ENCODE peak calls at places on chromosomes 5 and 9, in six cellular contexts. One of them, this sample, is unnamed.

GRCh38 chr5:110703481-110703880 is 23.0 kb downstream of the TMEM232 start:
- DNase-seq in fibroblast of villous mesenchyme: no peak
- DNase-seq in mucosa of gallbladder: no peak
- DNase-seq in fibroblast of pulmonary artery: no peak
- DNase-seq in NCI-H460: no peak
- DNase-seq in T follicular helper cell: no peak
- DNase-seq in this sample: no peak

GRCh38 chr9:124087226-124087625 is 75.7 kb downstream of the LHX2 start:
- DNase-seq in T follicular helper cell: no peak
- DNase-seq in NCI-H460: no peak
- DNase-seq in fibroblast of pulmonary artery: no peak
- DNase-seq in fibroblast of villous mesenchyme: no peak
- DNase-seq in mucosa of gallbladder: no peak
- DNase-seq in this sample: no peak

GRCh38 chr9:34513567-34514214 is 9.1 kb downstream of the ENHO start:
- DNase-seq in fibroblast of villous mesenchyme: no peak
- DNase-seq in NCI-H460: no peak
- DNase-seq in T follicular helper cell: no peak
- DNase-seq in fibroblast of pulmonary artery: peak
- DNase-seq in mucosa of gallbladder: no peak
- DNase-seq in this sample: no peak

GRCh38 chr9:77561321-77562020 is 86.7 kb downstream of the GNA14 start:
- DNase-seq in fibroblast of villous mesenchyme: no peak
- DNase-seq in NCI-H460: no peak
- DNase-seq in fibroblast of pulmonary artery: no peak
- DNase-seq in T follicular helper cell: no peak
- DNase-seq in mucosa of gallbladder: no peak
- DNase-seq in this sample: no peak

GRCh38 chr5:168649306-168649705 is 70.1 kb upstream of the PANK3 start:
- DNase-seq in fibroblast of villous mesenchyme: no peak
- DNase-seq in NCI-H460: no peak
- DNase-seq in mucosa of gallbladder: no peak
- DNase-seq in fibroblast of pulmonary artery: no peak
- DNase-seq in T follicular helper cell: no peak
- DNase-seq in this sample: no peak

GRCh38 chr5:64972591-64972990 is 203.9 kb downstream of the CWC27 start:
- DNase-seq in fibroblast of pulmonary artery: no peak
- DNase-seq in NCI-H460: no peak
- DNase-seq in mucosa of gallbladder: no peak
- DNase-seq in T follicular helper cell: no peak
- DNase-seq in fibroblast of villous mesenchyme: no peak
- DNase-seq in this sample: no peak

GRCh38 chr5:20680718-20681302 is 692.8 kb upstream of the CDH18 start:
- DNase-seq in mucosa of gallbladder: no peak
- DNase-seq in NCI-H460: no peak
- DNase-seq in fibroblast of villous mesenchyme: no peak
- DNase-seq in fibroblast of pulmonary artery: no peak
- DNase-seq in T follicular helper cell: no peak
- DNase-seq in this sample: no peak

GRCh38 chr5:97093193-97093592 is 49.2 kb downstream of the LIX1 start:
- DNase-seq in fibroblast of villous mesenchyme: no peak
- DNase-seq in NCI-H460: no peak
- DNase-seq in T follicular helper cell: no peak
- DNase-seq in mucosa of gallbladder: no peak
- DNase-seq in fibroblast of pulmonary artery: no peak
- DNase-seq in this sample: no peak

GRCh38 chr5:172133359-172134029 is 54.5 kb downstream of the STK10 start:
- DNase-seq in fibroblast of villous mesenchyme: peak
- DNase-seq in fibroblast of pulmonary artery: peak
- DNase-seq in mucosa of gallbladder: no peak
- DNase-seq in NCI-H460: peak
- DNase-seq in T follicular helper cell: no peak
- DNase-seq in this sample: no peak

GRCh38 chr5:174418809-174419522 is 305.4 kb upstream of the MSX2 start:
- DNase-seq in NCI-H460: peak
- DNase-seq in mucosa of gallbladder: no peak
- DNase-seq in fibroblast of pulmonary artery: no peak
- DNase-seq in T follicular helper cell: no peak
- DNase-seq in fibroblast of villous mesenchyme: no peak
- DNase-seq in this sample: no peak

GRCh38 chr5:14136228-14136627 is 6.9 kb upstream of the TRIO start:
- DNase-seq in T follicular helper cell: no peak
- DNase-seq in NCI-H460: no peak
- DNase-seq in mucosa of gallbladder: no peak
- DNase-seq in fibroblast of villous mesenchyme: peak
- DNase-seq in fibroblast of pulmonary artery: no peak
- DNase-seq in this sample: no peak

GRCh38 chr9:134693641-134694367 is 52.2 kb downstream of the COL5A1 start:
- DNase-seq in mucosa of gallbladder: no peak
- DNase-seq in T follicular helper cell: no peak
- DNase-seq in NCI-H460: no peak
- DNase-seq in fibroblast of pulmonary artery: no peak
- DNase-seq in fibroblast of villous mesenchyme: no peak
- DNase-seq in this sample: no peak

GRCh38 chr9:19995619-19996018 is 206.8 kb upstream of the SLC24A2 start:
- DNase-seq in fibroblast of pulmonary artery: no peak
- DNase-seq in mucosa of gallbladder: no peak
- DNase-seq in T follicular helper cell: no peak
- DNase-seq in NCI-H460: no peak
- DNase-seq in fibroblast of villous mesenchyme: no peak
- DNase-seq in this sample: no peak

GRCh38 chr5:149675467-149676201 is 54.5 kb upstream of the PPARGC1B start:
- DNase-seq in fibroblast of villous mesenchyme: no peak
- DNase-seq in T follicular helper cell: no peak
- DNase-seq in fibroblast of pulmonary artery: peak
- DNase-seq in mucosa of gallbladder: peak
- DNase-seq in NCI-H460: no peak
- DNase-seq in this sample: no peak

GRCh38 chr5:32332971-32333370 is 20.2 kb upstream of the MTMR12 start:
- DNase-seq in fibroblast of villous mesenchyme: no peak
- DNase-seq in mucosa of gallbladder: no peak
- DNase-seq in T follicular helper cell: no peak
- DNase-seq in NCI-H460: no peak
- DNase-seq in fibroblast of pulmonary artery: no peak
- DNase-seq in this sample: no peak

GRCh38 chr5:109567374-109568044 is 122.2 kb upstream of the MAN2A1 start:
- DNase-seq in mucosa of gallbladder: no peak
- DNase-seq in fibroblast of villous mesenchyme: peak
- DNase-seq in fibroblast of pulmonary artery: peak
- DNase-seq in NCI-H460: no peak
- DNase-seq in T follicular helper cell: no peak
- DNase-seq in this sample: no peak

GRCh38 chr5:139748505-139748826 is 47.1 kb upstream of the PSD2 start:
- DNase-seq in T follicular helper cell: no peak
- DNase-seq in fibroblast of pulmonary artery: no peak
- DNase-seq in fibroblast of villous mesenchyme: no peak
- DNase-seq in mucosa of gallbladder: no peak
- DNase-seq in NCI-H460: no peak
- DNase-seq in this sample: no peak

GRCh38 chr9:121323449-121324151 is 46.5 kb downstream of the STOM start:
- DNase-seq in fibroblast of villous mesenchyme: no peak
- DNase-seq in fibroblast of pulmonary artery: no peak
- DNase-seq in NCI-H460: no peak
- DNase-seq in mucosa of gallbladder: no peak
- DNase-seq in T follicular helper cell: no peak
- DNase-seq in this sample: no peak

GRCh38 chr5:157930710-157931109 is 71.8 kb upstream of the CLINT1 start:
- DNase-seq in T follicular helper cell: no peak
- DNase-seq in fibroblast of pulmonary artery: no peak
- DNase-seq in mucosa of gallbladder: peak
- DNase-seq in NCI-H460: no peak
- DNase-seq in fibroblast of villous mesenchyme: no peak
- DNase-seq in this sample: no peak

GRCh38 chr5:135127604-135128240 is 93.7 kb upstream of the PITX1 start:
- DNase-seq in fibroblast of pulmonary artery: peak
- DNase-seq in NCI-H460: peak
- DNase-seq in T follicular helper cell: no peak
- DNase-seq in mucosa of gallbladder: peak
- DNase-seq in fibroblast of villous mesenchyme: peak
- DNase-seq in this sample: no peak

GRCh38 chr9:129774791-129775149 is 21.9 kb upstream of the PTGES start:
- DNase-seq in mucosa of gallbladder: no peak
- DNase-seq in fibroblast of villous mesenchyme: no peak
- DNase-seq in T follicular helper cell: no peak
- DNase-seq in NCI-H460: no peak
- DNase-seq in fibroblast of pulmonary artery: no peak
- DNase-seq in this sample: no peak

GRCh38 chr9:113258282-113258681 is 17.1 kb downstream of the CDC26 start:
- DNase-seq in mucosa of gallbladder: no peak
- DNase-seq in T follicular helper cell: no peak
- DNase-seq in fibroblast of pulmonary artery: no peak
- DNase-seq in NCI-H460: no peak
- DNase-seq in fibroblast of villous mesenchyme: no peak
- DNase-seq in this sample: no peak

GRCh38 chr9:21611896-21612295 is 129.8 kb upstream of the IFNE start:
- DNase-seq in mucosa of gallbladder: no peak
- DNase-seq in fibroblast of villous mesenchyme: no peak
- DNase-seq in NCI-H460: no peak
- DNase-seq in T follicular helper cell: no peak
- DNase-seq in fibroblast of pulmonary artery: no peak
- DNase-seq in this sample: no peak

GRCh38 chr5:93342563-93343061 is 238.4 kb downstream of the NR2F1-AS1 start:
- DNase-seq in fibroblast of villous mesenchyme: peak
- DNase-seq in NCI-H460: no peak
- DNase-seq in fibroblast of pulmonary artery: no peak
- DNase-seq in T follicular helper cell: no peak
- DNase-seq in mucosa of gallbladder: no peak
- DNase-seq in this sample: no peak

GRCh38 chr5:119527346-119527745 is 75.0 kb downstream of the HSD17B4 start:
- DNase-seq in NCI-H460: no peak
- DNase-seq in fibroblast of villous mesenchyme: no peak
- DNase-seq in mucosa of gallbladder: no peak
- DNase-seq in fibroblast of pulmonary artery: peak
- DNase-seq in T follicular helper cell: no peak
- DNase-seq in this sample: no peak

GRCh38 chr9:123343428-123344272 is 12.3 kb upstream of the CRB2 start:
- DNase-seq in NCI-H460: no peak
- DNase-seq in fibroblast of villous mesenchyme: no peak
- DNase-seq in mucosa of gallbladder: no peak
- DNase-seq in T follicular helper cell: no peak
- DNase-seq in fibroblast of pulmonary artery: no peak
- DNase-seq in this sample: no peak

GRCh38 chr5:19229210-19229835 is 758.7 kb downstream of the CDH18 start:
- DNase-seq in fibroblast of villous mesenchyme: no peak
- DNase-seq in fibroblast of pulmonary artery: no peak
- DNase-seq in mucosa of gallbladder: no peak
- DNase-seq in T follicular helper cell: no peak
- DNase-seq in NCI-H460: no peak
- DNase-seq in this sample: no peak

GRCh38 chr5:31380049-31380448 is 151.8 kb downstream of the DROSHA start:
- DNase-seq in fibroblast of villous mesenchyme: no peak
- DNase-seq in fibroblast of pulmonary artery: no peak
- DNase-seq in mucosa of gallbladder: no peak
- DNase-seq in NCI-H460: no peak
- DNase-seq in T follicular helper cell: no peak
- DNase-seq in this sample: no peak